ENCODE peak calls at places on chromosomes 6 and 20, in nine cellular contexts. One of them, this sample, is unnamed.

GRCh38 chr20:36988494-36988966 is 37.0 kb upstream of the SAMHD1 start:
- DNase-seq in stimulated activated naive CD8-positive, alpha-beta T cell treated with anti-CD3 and anti-CD28 coated beads, Interleukin-15, Interleukin-2, amounts not matched to agents 100 U/mL and 50 U/mL, for 24 hours: no peak
- DNase-seq in stomach: no peak
- DNase-seq in amniotic stem cell: no peak
- DNase-seq in heart left ventricle: no peak
- DNase-seq in activated gamma-delta T cell treated with Interleukin-2 at 50 U/mL for 16 hours: no peak
- DNase-seq in AG04449: no peak
- DNase-seq in hepatocyte: no peak
- DNase-seq in NCI-H345: peak
- DNase-seq in this sample: no peak

GRCh38 chr6:41599015-41599835 is 39.0 kb upstream of the MDFI start:
- DNase-seq in stimulated activated naive CD8-positive, alpha-beta T cell treated with anti-CD3 and anti-CD28 coated beads, Interleukin-15, Interleukin-2, amounts not matched to agents 100 U/mL and 50 U/mL, for 24 hours: no peak
- DNase-seq in amniotic stem cell: no peak
- DNase-seq in heart left ventricle: no peak
- DNase-seq in activated gamma-delta T cell treated with Interleukin-2 at 50 U/mL for 16 hours: no peak
- DNase-seq in NCI-H345: peak
- DNase-seq in AG04449: no peak
- DNase-seq in hepatocyte: peak
- DNase-seq in stomach: peak
- DNase-seq in this sample: no peak

GRCh38 chr6:85035769-85036168 is 271.4 kb upstream of the TBX18 start:
- DNase-seq in heart left ventricle: no peak
- DNase-seq in activated gamma-delta T cell treated with Interleukin-2 at 50 U/mL for 16 hours: no peak
- DNase-seq in hepatocyte: no peak
- DNase-seq in stimulated activated naive CD8-positive, alpha-beta T cell treated with anti-CD3 and anti-CD28 coated beads, Interleukin-15, Interleukin-2, amounts not matched to agents 100 U/mL and 50 U/mL, for 24 hours: no peak
- DNase-seq in stomach: no peak
- DNase-seq in amniotic stem cell: no peak
- DNase-seq in NCI-H345: no peak
- DNase-seq in AG04449: no peak
- DNase-seq in this sample: no peak

GRCh38 chr20:47062226-47062880 is 167.7 kb downstream of the EYA2 start:
- DNase-seq in AG04449: no peak
- DNase-seq in amniotic stem cell: no peak
- DNase-seq in heart left ventricle: no peak
- DNase-seq in hepatocyte: no peak
- DNase-seq in stimulated activated naive CD8-positive, alpha-beta T cell treated with anti-CD3 and anti-CD28 coated beads, Interleukin-15, Interleukin-2, amounts not matched to agents 100 U/mL and 50 U/mL, for 24 hours: no peak
- DNase-seq in activated gamma-delta T cell treated with Interleukin-2 at 50 U/mL for 16 hours: no peak
- DNase-seq in NCI-H345: no peak
- DNase-seq in stomach: no peak
- DNase-seq in this sample: no peak

GRCh38 chr6:41706876-41707564 is 28.4 kb downstream of the TFEB start:
- DNase-seq in NCI-H345: no peak
- DNase-seq in heart left ventricle: no peak
- DNase-seq in activated gamma-delta T cell treated with Interleukin-2 at 50 U/mL for 16 hours: no peak
- DNase-seq in amniotic stem cell: no peak
- DNase-seq in stomach: no peak
- DNase-seq in stimulated activated naive CD8-positive, alpha-beta T cell treated with anti-CD3 and anti-CD28 coated beads, Interleukin-15, Interleukin-2, amounts not matched to agents 100 U/mL and 50 U/mL, for 24 hours: peak
- DNase-seq in AG04449: no peak
- DNase-seq in hepatocyte: peak
- DNase-seq in this sample: peak

GRCh38 chr6:75418233-75418632 is 75.4 kb downstream of the FILIP1 start:
- DNase-seq in stomach: no peak
- DNase-seq in hepatocyte: no peak
- DNase-seq in amniotic stem cell: no peak
- DNase-seq in activated gamma-delta T cell treated with Interleukin-2 at 50 U/mL for 16 hours: no peak
- DNase-seq in AG04449: no peak
- DNase-seq in NCI-H345: peak
- DNase-seq in heart left ventricle: no peak
- DNase-seq in stimulated activated naive CD8-positive, alpha-beta T cell treated with anti-CD3 and anti-CD28 coated beads, Interleukin-15, Interleukin-2, amounts not matched to agents 100 U/mL and 50 U/mL, for 24 hours: no peak
- DNase-seq in this sample: no peak

GRCh38 chr20:6828794-6829423 is 61.4 kb downstream of the BMP2 start:
- DNase-seq in stimulated activated naive CD8-positive, alpha-beta T cell treated with anti-CD3 and anti-CD28 coated beads, Interleukin-15, Interleukin-2, amounts not matched to agents 100 U/mL and 50 U/mL, for 24 hours: peak
- DNase-seq in AG04449: no peak
- DNase-seq in hepatocyte: peak
- DNase-seq in activated gamma-delta T cell treated with Interleukin-2 at 50 U/mL for 16 hours: no peak
- DNase-seq in stomach: peak
- DNase-seq in heart left ventricle: peak
- DNase-seq in amniotic stem cell: peak
- DNase-seq in NCI-H345: peak
- DNase-seq in this sample: peak

GRCh38 chr6:138347840-138348239 is 29.9 kb upstream of the SMIM28 start:
- DNase-seq in stimulated activated naive CD8-positive, alpha-beta T cell treated with anti-CD3 and anti-CD28 coated beads, Interleukin-15, Interleukin-2, amounts not matched to agents 100 U/mL and 50 U/mL, for 24 hours: no peak
- DNase-seq in AG04449: no peak
- DNase-seq in hepatocyte: no peak
- DNase-seq in amniotic stem cell: no peak
- DNase-seq in heart left ventricle: no peak
- DNase-seq in NCI-H345: no peak
- DNase-seq in activated gamma-delta T cell treated with Interleukin-2 at 50 U/mL for 16 hours: no peak
- DNase-seq in stomach: no peak
- DNase-seq in this sample: no peak

GRCh38 chr6:21501815-21502214 is 91.7 kb upstream of the SOX4 start:
- DNase-seq in stimulated activated naive CD8-positive, alpha-beta T cell treated with anti-CD3 and anti-CD28 coated beads, Interleukin-15, Interleukin-2, amounts not matched to agents 100 U/mL and 50 U/mL, for 24 hours: no peak
- DNase-seq in hepatocyte: no peak
- DNase-seq in AG04449: no peak
- DNase-seq in amniotic stem cell: no peak
- DNase-seq in activated gamma-delta T cell treated with Interleukin-2 at 50 U/mL for 16 hours: no peak
- DNase-seq in stomach: no peak
- DNase-seq in heart left ventricle: no peak
- DNase-seq in NCI-H345: no peak
- DNase-seq in this sample: no peak

GRCh38 chr6:44052419-44053011 is 74.7 kb downstream of the MRPL14 start:
- DNase-seq in activated gamma-delta T cell treated with Interleukin-2 at 50 U/mL for 16 hours: no peak
- DNase-seq in AG04449: no peak
- DNase-seq in NCI-H345: no peak
- DNase-seq in stomach: no peak
- DNase-seq in heart left ventricle: no peak
- DNase-seq in hepatocyte: no peak
- DNase-seq in amniotic stem cell: no peak
- DNase-seq in stimulated activated naive CD8-positive, alpha-beta T cell treated with anti-CD3 and anti-CD28 coated beads, Interleukin-15, Interleukin-2, amounts not matched to agents 100 U/mL and 50 U/mL, for 24 hours: no peak
- DNase-seq in this sample: no peak